ENCODE peak calls at places on chromosomes 5 and 9, in seven cellular contexts. A is Jurkat, Clone E6-1; G is cardiac muscle cell; J is left ventricle myocardium inferior; M is BJ; W is tibial nerve; X is bronchial epithelial cell. P is an unnamed sample.

GRCh38 chr9:17962747-17963146 is 383.9 kb downstream of the SH3GL2 start:
- DNase-seq in W (no peak), J (peak), M (no peak), A (no peak), X (no peak), G (peak), P (no peak)

GRCh38 chr5:14749579-14750091 is 85.1 kb downstream of the OTULIN start:
- DNase-seq in X (peak), M (no peak), G (no peak), W (no peak), A (no peak), J (no peak), P (no peak)

GRCh38 chr5:110335361-110336046 is 391.0 kb downstream of the TMEM232 start:
- DNase-seq in X (no peak), J (no peak), M (peak), W (no peak), G (peak), A (no peak), P (no peak)

GRCh38 chr5:146698651-146699050 is 179.9 kb downstream of the PPP2R2B start:
- DNase-seq in J (no peak), W (no peak), M (no peak), A (no peak), X (no peak), G (no peak), P (no peak)

GRCh38 chr5:170333161-170333909 is 35.8 kb upstream of the LCP2 start:
- DNase-seq in A (peak), M (no peak), J (no peak), G (no peak), X (no peak), W (no peak), P (no peak)

GRCh38 chr9:107472581-107473335 is 16.8 kb downstream of the KLF4 start:
- DNase-seq in W (no peak), X (no peak), A (no peak), M (no peak), G (no peak), J (no peak), P (no peak)

GRCh38 chr5:94345257-94345656 is 273.1 kb downstream of the KIAA0825 start:
- DNase-seq in W (no peak), A (peak), X (no peak), M (no peak), J (no peak), G (no peak), P (no peak)

GRCh38 chr9:35517136-35517535 is 27.2 kb downstream of the RUSC2 start:
- DNase-seq in W (no peak), G (peak), A (peak), J (no peak), M (no peak), X (no peak), P (no peak)

GRCh38 chr9:131402738-131403492 is 9.0 kb downstream of the PRRC2B start:
- DNase-seq in W (peak), J (peak), M (no peak), X (peak), G (peak), A (no peak), P (no peak)
- H3K4me3 ChIP-seq in W (peak), J (peak), M (no peak), X (no peak), G (no peak), A (no peak), P (peak)

DNA sequence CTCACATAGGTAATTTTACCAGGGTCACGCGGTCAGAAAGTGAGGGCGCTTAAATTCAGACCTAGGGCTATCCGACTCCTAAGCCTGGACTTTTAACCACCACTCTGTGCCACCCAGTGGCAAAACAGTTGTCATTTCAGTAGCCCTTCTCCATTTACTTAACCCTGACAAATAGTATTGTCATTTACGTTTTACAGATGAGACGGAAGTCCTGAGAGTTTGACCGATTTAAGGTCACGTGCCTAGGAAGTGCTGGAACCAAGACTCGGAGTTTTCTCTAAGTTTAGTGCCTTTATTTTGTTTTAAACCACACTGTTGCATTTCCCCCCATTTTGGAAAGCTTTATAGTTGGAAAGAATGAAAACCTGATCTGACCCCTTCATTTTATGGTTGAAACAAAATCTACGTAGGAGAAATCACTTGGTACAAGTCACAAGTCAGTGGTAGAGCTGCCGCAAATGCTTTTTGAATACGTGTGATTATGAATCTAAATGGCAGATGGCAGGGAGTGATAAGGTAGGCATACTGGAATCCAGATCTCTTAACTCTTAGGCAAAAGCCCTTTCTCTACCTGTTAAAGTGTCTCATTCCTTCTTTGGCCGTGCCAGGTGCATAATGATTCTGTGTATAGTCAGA is 701 bp downstream of the MRRF start:
- DNase-seq in W (no peak), M (no peak), X (peak), A (peak), G (peak), J (no peak), P (no peak)
- H3K4me3 ChIP-seq in W (peak), M (peak), X (peak), A (peak), G (peak), J (peak), P (peak)

GRCh38 chr5:88667187-88668141 is 215.5 kb downstream of the MEF2C start:
- DNase-seq in A (no peak), W (no peak), M (no peak), X (no peak), G (no peak), J (no peak), P (no peak)
- H3K4me3 ChIP-seq in A (peak), W (peak), M (no peak), X (no peak), G (no peak), J (peak), P (peak)

DNA sequence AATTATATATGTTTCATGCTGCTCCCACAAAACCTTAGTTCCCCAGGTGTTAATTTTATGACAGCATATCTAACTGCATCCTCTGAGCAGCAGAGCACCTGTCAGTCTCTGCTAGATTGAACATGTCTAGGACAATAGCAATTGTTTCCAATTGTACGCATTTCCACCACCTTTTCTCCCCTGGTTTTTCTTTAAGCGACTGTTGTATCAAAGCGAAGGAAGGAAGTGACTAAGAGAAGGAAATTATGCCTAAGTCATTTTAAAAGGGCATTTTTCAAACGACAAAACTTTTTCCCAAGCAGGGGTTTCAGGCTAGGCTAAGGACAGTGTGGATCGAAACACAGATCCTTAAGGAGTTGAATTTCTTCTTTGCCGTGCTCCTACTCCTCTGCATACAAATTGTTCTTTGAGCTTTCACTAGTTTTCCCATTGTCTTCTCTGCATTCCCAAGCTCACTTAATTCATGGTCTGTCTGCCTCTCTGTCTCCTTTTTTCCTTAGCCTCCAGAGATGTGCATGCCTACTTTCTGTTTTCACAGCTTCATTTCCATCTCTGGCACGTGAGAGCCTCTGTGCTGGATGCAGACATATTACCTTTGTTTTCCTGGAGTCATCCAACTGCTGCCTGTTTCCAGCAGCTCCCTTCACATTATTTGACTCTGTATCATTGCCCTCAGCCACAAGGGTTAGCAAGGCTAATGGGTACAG is 39.4 kb upstream of the STARD4 start:
- DNase-seq in X (peak), G (no peak), A (no peak), J (no peak), W (no peak), M (no peak), P (no peak)
- H3K4me3 ChIP-seq in X (no peak), G (no peak), A (no peak), J (peak), W (no peak), M (no peak), P (no peak)

GRCh38 chr9:92291577-92291976 is 1.9 kb downstream of the IARS1 start:
- DNase-seq in W (no peak), X (no peak), A (no peak), J (no peak), M (no peak), G (no peak), P (no peak)

GRCh38 chr9:92289708-92290390 is 3.6 kb downstream of the IARS1 start:
- DNase-seq in X (no peak), A (no peak), M (peak), J (no peak), G (peak), W (no peak), P (no peak)

GRCh38 chr9:92292338-92293074 is 991 bp downstream of the IARS1 start:
- DNase-seq in M (no peak), G (no peak), J (no peak), W (no peak), X (peak), A (no peak), P (no peak)

GRCh38 chr9:92293075-92293354 is 482 bp downstream of the IARS1 start:
- DNase-seq in X (no peak), G (no peak), W (no peak), J (no peak), A (no peak), M (no peak), P (no peak)

DNA sequence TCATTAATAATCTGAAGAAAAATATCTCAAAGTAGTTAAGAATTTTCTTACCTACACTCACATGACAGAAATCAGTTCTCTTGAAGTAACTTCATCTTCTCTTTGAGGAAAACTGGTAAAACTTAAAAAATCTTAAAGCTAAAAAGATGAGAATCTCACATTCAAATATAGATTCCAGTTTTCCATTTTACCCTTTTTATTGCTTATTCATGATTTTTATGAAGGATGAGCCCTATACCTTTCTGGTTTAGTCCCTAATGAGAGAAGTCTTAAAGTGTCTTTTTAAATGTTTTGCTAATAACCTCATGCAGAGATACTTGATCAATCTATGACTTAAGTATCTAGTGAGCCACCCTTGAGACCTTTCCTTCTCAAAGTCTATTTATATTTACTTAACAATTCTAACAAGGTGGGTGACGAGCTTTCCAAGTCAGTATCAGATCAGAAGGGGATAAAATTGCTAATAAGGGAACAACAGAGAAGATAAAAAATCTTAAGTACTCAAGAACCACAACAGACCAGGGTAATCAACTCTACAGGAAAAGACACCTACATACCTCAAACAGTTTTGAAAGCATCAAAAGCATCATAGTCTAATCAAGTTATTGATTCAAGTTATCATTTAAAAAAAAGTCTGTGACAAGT is 2.6 kb downstream of the IARS1 start:
- DNase-seq in X (no peak), G (no peak), W (no peak), M (no peak), A (no peak), J (no peak), P (no peak)
- H3K4me3 ChIP-seq in X (no peak), G (no peak), W (no peak), M (no peak), A (no peak), J (no peak), P (no peak)

DNA sequence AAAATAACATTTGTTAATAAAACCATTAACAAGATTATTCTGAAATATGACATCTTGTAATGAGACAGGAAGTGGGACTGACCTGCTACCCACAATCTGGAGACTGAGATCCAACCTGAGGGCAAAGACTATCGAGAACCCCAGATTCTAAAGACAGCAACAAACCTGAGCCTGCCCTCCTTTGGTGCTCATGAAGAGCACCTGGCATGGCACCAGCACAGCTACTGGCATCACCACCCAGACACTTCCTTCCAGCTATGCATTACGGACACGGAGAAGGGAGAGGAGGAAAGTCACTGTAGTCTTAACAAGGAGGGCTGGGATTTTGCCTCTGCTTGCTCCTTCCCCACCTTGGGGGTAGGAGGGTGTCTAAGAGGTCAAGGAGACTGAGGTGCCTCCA is 105.5 kb downstream of the AUH start:
- DNase-seq in M (no peak), X (no peak), A (peak), J (no peak), G (no peak), W (no peak), P (no peak)
- H3K4me3 ChIP-seq in M (no peak), X (no peak), A (no peak), J (no peak), G (no peak), W (no peak), P (no peak)